ENCODE peak calls at places on chromosomes 13 and 19, in six cellular contexts. T is neuronal stem cell; E is activated CD4-positive, alpha-beta T cell treated with anti-CD3 and anti-CD28 coated beads for 48 hours; H is mucosa of descending colon; V is DMS153; A is A549. Y is an unnamed sample.

GRCh38 chr19:3512562-3512961 is 6.5 kb downstream of the FZR1 start:
- DNase-seq in V (no peak), H (no peak), T (no peak), E (no peak), A (no peak), Y (no peak)

GRCh38 chr13:40982772-40983171 is 36.3 kb downstream of the ELF1 start:
- DNase-seq in E (peak), V (peak), T (no peak), H (no peak), A (no peak), Y (no peak)

GRCh38 chr13:66341978-66342377 is 888.2 kb downstream of the PCDH9 start:
- DNase-seq in H (no peak), T (no peak), A (no peak), V (no peak), E (no peak), Y (no peak)

GRCh38 chr13:113446488-113446854 is 6.8 kb downstream of the ADPRHL1 start:
- DNase-seq in E (no peak), A (no peak), H (no peak), T (no peak), V (no peak), Y (no peak)

GRCh38 chr13:112172641-112173171 is 105.8 kb downstream of the SOX1 start:
- DNase-seq in T (no peak), A (no peak), V (no peak), H (no peak), E (no peak), Y (no peak)

GRCh38 chr19:5967994-5968430 is 9.9 kb downstream of the RANBP3 start:
- DNase-seq in H (no peak), E (peak), T (peak), A (peak), V (peak), Y (peak)

GRCh38 chr19:30283556-30283955 is 88.6 kb upstream of the ZNF536 start:
- DNase-seq in A (no peak), T (no peak), H (no peak), V (no peak), E (no peak), Y (no peak)

GRCh38 chr19:1177322-1178114 is 3.5 kb upstream of the SBNO2 start:
- DNase-seq in A (peak), V (no peak), T (no peak), H (no peak), E (no peak), Y (no peak)

GRCh38 chr13:77184455-77184854 is 142.4 kb downstream of the MYCBP2 start:
- DNase-seq in E (peak), T (no peak), A (no peak), V (no peak), H (no peak), Y (no peak)

GRCh38 chr13:76832258-76832988 is 53.8 kb downstream of the KCTD12 start:
- DNase-seq in E (no peak), A (no peak), H (no peak), T (no peak), V (peak), Y (no peak)

GRCh38 chr13:36509369-36509768 is 77.1 kb downstream of the CCNA1 start:
- DNase-seq in A (no peak), H (no peak), E (no peak), V (no peak), T (no peak), Y (no peak)

GRCh38 chr19:9967326-9967725 is 31.0 kb upstream of the OLFM2 start:
- DNase-seq in E (no peak), V (no peak), A (peak), T (no peak), H (no peak), Y (no peak)

GRCh38 chr19:1101337-1101698 is 2.5 kb upstream of the GPX4 start:
- DNase-seq in V (no peak), A (no peak), E (peak), T (no peak), H (no peak), Y (no peak)

GRCh38 chr19:33093420-33094210 is 12.6 kb downstream of the GPATCH1 start:
- DNase-seq in T (no peak), V (no peak), H (no peak), A (no peak), E (no peak), Y (peak)

GRCh38 chr13:71290963-71291937 is 575.8 kb downstream of the DACH1 start:
- DNase-seq in A (peak), T (no peak), E (peak), H (no peak), V (peak), Y (no peak)

GRCh38 chr19:8366961-8367326 is 3.0 kb downstream of the ANGPTL4 start:
- DNase-seq in E (no peak), V (no peak), T (no peak), H (no peak), A (no peak), Y (no peak)

GRCh38 chr13:60000986-60001385 is 162.7 kb downstream of the DIAPH3 start:
- DNase-seq in H (no peak), T (no peak), E (no peak), V (no peak), A (no peak), Y (no peak)

GRCh38 chr19:19399733-19400438 is 5.6 kb upstream of the GATAD2A start:
- DNase-seq in H (no peak), E (no peak), V (no peak), A (no peak), T (no peak), Y (no peak)

GRCh38 chr13:80473695-80474094 is 132.8 kb upstream of the SPRY2 start:
- DNase-seq in H (no peak), A (peak), T (no peak), V (peak), E (no peak), Y (no peak)

GRCh38 chr13:26721251-26721939 is 39.2 kb downstream of the GPR12 start:
- DNase-seq in V (peak), T (no peak), A (peak), E (peak), H (peak), Y (no peak)

GRCh38 chr13:37816276-37816675 is 53.3 kb downstream of the TRPC4 start:
- DNase-seq in A (no peak), V (no peak), H (no peak), T (no peak), E (no peak), Y (no peak)

GRCh38 chr13:75879656-75880055 is 243.5 kb downstream of the LMO7 start:
- DNase-seq in E (no peak), T (no peak), V (no peak), H (no peak), A (no peak), Y (no peak)

GRCh38 chr13:27113436-27113835 is 58.2 kb downstream of the USP12 start:
- DNase-seq in H (no peak), E (no peak), T (no peak), V (no peak), A (no peak), Y (no peak)

GRCh38 chr19:41334793-41335192 is 18.9 kb downstream of the TGFB1 start:
- DNase-seq in A (no peak), T (no peak), H (no peak), V (no peak), E (no peak), Y (no peak)

GRCh38 chr13:30766234-30766633 is 30.9 kb downstream of the ALOX5AP start:
- DNase-seq in H (no peak), A (no peak), V (no peak), E (no peak), T (no peak), Y (no peak)

GRCh38 chr13:97895383-97895782 is 58.1 kb upstream of the IPO5 start:
- DNase-seq in E (no peak), H (no peak), T (no peak), A (no peak), V (no peak), Y (no peak)

GRCh38 chr13:73090116-73090811 is 31.5 kb downstream of the KLF5 start:
- DNase-seq in H (peak), V (peak), E (peak), T (no peak), A (peak), Y (peak)

GRCh38 chr19:42455621-42456081 is 12.9 kb upstream of the CXCL17 start:
- DNase-seq in H (peak), V (no peak), E (no peak), T (no peak), A (peak), Y (no peak)

GRCh38 chr19:47190167-47190727 is 40.8 kb downstream of the BBC3 start:
- DNase-seq in T (no peak), A (peak), V (peak), E (peak), H (peak), Y (no peak)

GRCh38 chr19:5913739-5914357 is at the start of gene CAPS:
- DNase-seq in A (peak), H (peak), E (no peak), T (no peak), V (no peak), Y (no peak)

GRCh38 chr19:47509170-47509847 is 5.6 kb downstream of the NAPA start:
- DNase-seq in H (no peak), T (no peak), E (no peak), A (no peak), V (no peak), Y (no peak)

GRCh38 chr19:47493378-47494210 is 9.6 kb upstream of the KPTN start:
- DNase-seq in T (no peak), V (no peak), A (no peak), E (no peak), H (no peak), Y (no peak)

GRCh38 chr13:75050419-75051066 is 431.4 kb downstream of the TBC1D4 start:
- DNase-seq in V (no peak), A (no peak), H (no peak), E (no peak), T (no peak), Y (no peak)

GRCh38 chr19:45523642-45524256 is 16.5 kb downstream of the VASP start:
- DNase-seq in A (peak), V (peak), H (peak), T (peak), E (peak), Y (peak)

GRCh38 chr19:3353493-3353892 is 12.9 kb upstream of the NFIC start:
- DNase-seq in T (no peak), E (no peak), H (no peak), V (no peak), A (no peak), Y (no peak)

GRCh38 chr19:48900477-48901452 is 653 bp downstream of the NUCB1 start:
- DNase-seq in H (no peak), E (peak), A (peak), T (no peak), V (no peak), Y (no peak)

GRCh38 chr13:72890546-72890945 is 108.6 kb downstream of the PIBF1 start:
- DNase-seq in T (no peak), H (no peak), V (no peak), A (no peak), E (no peak), Y (no peak)

GRCh38 chr13:25501231-25501630 is 129.5 kb downstream of the ATP8A2 start:
- DNase-seq in T (no peak), A (no peak), E (no peak), H (no peak), V (no peak), Y (no peak)